ENCODE peak calls at places on chromosomes 13 and 19, in nine cellular contexts. R is SK-N-SH; A is CD8-positive, alpha-beta memory T cell; G is Daoy; Z is cerebellar nuclear complex; M is hypothalamus; F is stimulated activated CD4-positive, alpha-beta T cell treated with anti-CD3 and anti-CD28 coated beads, Interleukin-1b, Interleukin-23, amount 100 ng/mL, for 1 hour; V is H7; B is GM04504. L is an unnamed sample.
A peak's percentile ranks its signal among the peaks of the same experiment; 100 is the strongest.

GRCh38 chr13:37277435-37278144 is 172.1 kb upstream of the CSNK1A1L start:
- DNase-seq in G (no peak), Z (no peak), M (no peak), R (no peak), A (no peak), V (no peak), B (peak; percentile 23), F (no peak), L (no peak)

GRCh38 chr19:18000981-18001836 is 6.8 kb upstream of the ARRDC2 start:
- DNase-seq in M (no peak), Z (no peak), G (peak; percentile 96), A (peak; percentile 98), B (peak; percentile 65), F (peak; percentile 73), V (peak; percentile 95), R (peak; percentile 92), L (peak; percentile 79)

GRCh38 chr13:27137759-27138158 is 33.9 kb downstream of the USP12 start:
- DNase-seq in Z (no peak), F (no peak), R (no peak), G (no peak), B (no peak), A (no peak), M (no peak), V (no peak), L (no peak)

GRCh38 chr19:35793381-35794165 is 18.2 kb downstream of the ARHGAP33 start:
- DNase-seq in R (no peak), F (no peak), B (no peak), A (no peak), Z (no peak), M (no peak), V (peak; percentile 51), G (peak; percentile 41), L (no peak)

GRCh38 chr19:58545286-58546068 is 1.6 kb downstream of the TRIM28 start:
- DNase-seq in V (peak; percentile 49), A (no peak), F (no peak), G (no peak), Z (no peak), M (no peak), R (no peak), B (no peak), L (peak; percentile 30)

GRCh38 chr19:15265849-15266248 is 33.6 kb upstream of the EPHX3 start:
- DNase-seq in G (peak; percentile 89), R (peak; percentile 91), B (peak; percentile 92), F (no peak), A (no peak), V (no peak), Z (no peak), M (peak; percentile 55), L (peak; percentile 96)

GRCh38 chr13:48728226-48728625 is 74.5 kb downstream of the CYSLTR2 start:
- DNase-seq in V (no peak), A (no peak), B (no peak), R (no peak), M (no peak), Z (no peak), G (no peak), F (no peak), L (no peak)

GRCh38 chr19:47228937-47229673 is 1.9 kb downstream of the BBC3 start:
- DNase-seq in V (peak; percentile 30), M (no peak), B (no peak), Z (no peak), F (no peak), R (no peak), A (peak; percentile 55), G (peak; percentile 49), L (peak; percentile 52)

GRCh38 chr13:112874751-112875300 is 94.2 kb upstream of the MCF2L start:
- DNase-seq in V (no peak), M (no peak), B (no peak), Z (no peak), A (no peak), R (no peak), F (no peak), G (no peak), L (no peak)

GRCh38 chr19:5343848-5344247 is 3.2 kb upstream of the PTPRS start:
- DNase-seq in B (peak; percentile 70), Z (no peak), V (no peak), F (no peak), M (no peak), G (peak; percentile 29), A (no peak), R (no peak), L (no peak)

GRCh38 chr13:108919036-108919907 is 289.9 kb downstream of the MYO16 start:
- DNase-seq in G (no peak), A (no peak), F (no peak), Z (no peak), B (no peak), M (no peak), V (no peak), R (no peak), L (peak; percentile 18)

GRCh38 chr19:12789098-12789903 is 2.0 kb upstream of the JUNB start:
- DNase-seq in B (no peak), G (peak; percentile 42), R (no peak), M (no peak), V (no peak), A (no peak), Z (no peak), F (no peak), L (no peak)

GRCh38 chr13:70571221-70571620 is 463.0 kb upstream of the KLHL1 start:
- DNase-seq in R (no peak), G (no peak), V (no peak), B (no peak), M (no peak), F (no peak), Z (no peak), A (no peak), L (no peak)

GRCh38 chr19:42038675-42039074 is 31.3 kb downstream of the GRIK5 start:
- DNase-seq in V (no peak), A (no peak), R (no peak), G (no peak), F (no peak), Z (no peak), B (no peak), M (no peak), L (no peak)

GRCh38 chr13:100796463-100796862 is 121.9 kb upstream of the TMTC4 start:
- DNase-seq in A (no peak), Z (no peak), V (no peak), F (no peak), M (no peak), B (no peak), R (no peak), G (no peak), L (no peak)